ENCODE peak calls at places on chromosomes 4 and X, in seven cellular contexts. I is aorta; T is H1; S is mesenchymal stem cell; Y is CD8-positive, alpha-beta T cell; C is HCT116; J is mammary epithelial cell. P is an unnamed sample. For H3K4me1, the result is how much of the 10 kb centered on the place peaks cover.

GRCh38 chrX:70313503-70313902 is 23.6 kb downstream of the KIF4A start:
- DNase-seq in I (no peak), S (peak), T (no peak), J (no peak), Y (no peak), C (no peak), P (no peak)

GRCh38 chr4:38982356-38983095 is 49.7 kb downstream of the TMEM156 start:
- DNase-seq in I (no peak), J (no peak), C (no peak), S (no peak), T (no peak), Y (no peak), P (no peak)

GRCh38 chr4:2830632-2831610 is 12.7 kb upstream of the ADD1 start:
- DNase-seq in Y (no peak), C (no peak), J (no peak), S (no peak), I (peak), T (no peak), P (no peak)

GRCh38 chrX:23694606-23695005 is 27.3 kb downstream of the PRDX4 start:
- DNase-seq in I (peak), T (no peak), Y (peak), J (peak), S (peak), C (peak), P (peak)

GRCh38 chrX:21806691-21807090 is 32.7 kb upstream of the MBTPS2 start:
- DNase-seq in T (no peak), I (no peak), J (peak), C (no peak), Y (no peak), S (no peak), P (no peak)

GRCh38 chr4:2551118-2551517 is 14.7 kb downstream of the FAM193A start:
- DNase-seq in S (no peak), J (no peak), T (no peak), Y (no peak), C (no peak), I (no peak), P (no peak)

GRCh38 chr4:156560701-156561100 is 410.9 kb downstream of the PDGFC start:
- DNase-seq in S (peak), C (no peak), Y (no peak), T (no peak), I (no peak), J (peak), P (no peak)

GRCh38 chr4:8690216-8690786 is 97.7 kb downstream of the CPZ start:
- DNase-seq in I (no peak), C (no peak), Y (no peak), J (no peak), S (no peak), T (no peak), P (no peak)

GRCh38 chr4:6722891-6723290 is 6.9 kb downstream of the BLOC1S4 start:
- DNase-seq in J (no peak), T (no peak), S (no peak), C (no peak), I (no peak), Y (no peak), P (no peak)

GRCh38 chrX:8201896-8202331 is 30.8 kb upstream of the VCX2 start:
- DNase-seq in J (no peak), Y (no peak), I (peak), S (peak), T (no peak), C (no peak), P (no peak)

GRCh38 chrX:70498129-70498528 is 53.5 kb downstream of the DLG3 start:
- DNase-seq in T (no peak), S (no peak), Y (no peak), C (no peak), I (no peak), J (no peak), P (no peak)

GRCh38 chr4:38210396-38211114 is 250.4 kb downstream of the PTTG2 start:
- DNase-seq in Y (no peak), J (no peak), I (no peak), S (no peak), C (no peak), T (no peak), P (no peak)

GRCh38 chr4:56434599-56435000 is 815 bp downstream of the PPAT start:
- DNase-seq in Y (no peak), J (no peak), T (no peak), S (no peak), C (no peak), I (no peak), P (no peak)

GRCh38 chrX:129934952-129935351 is 29.0 kb downstream of the UTP14A start:
- DNase-seq in Y (no peak), S (no peak), I (no peak), J (no peak), T (no peak), C (no peak), P (no peak)

GRCh38 chrX:152637649-152638442 is at the start of gene GABRQ:
- DNase-seq in Y (no peak), J (no peak), C (peak), S (no peak), I (no peak), T (peak), P (no peak)

GRCh38 chr4:7911044-7911578 is 28.6 kb downstream of the AFAP1 start:
- DNase-seq in Y (no peak), T (peak), S (peak), J (peak), C (no peak), I (no peak), P (no peak)

GRCh38 chrX:3968749-3969148 is 255.3 kb upstream of the PRKX start:
- DNase-seq in J (no peak), S (no peak), T (no peak), C (no peak), Y (no peak), I (no peak), P (no peak)

GRCh38 chr4:142663828-142664227 is 182.3 kb downstream of the INPP4B start:
- DNase-seq in J (no peak), Y (no peak), C (no peak), I (no peak), S (no peak), T (no peak), P (no peak)

GRCh38 chrX:47648376-47648775 is 2.0 kb downstream of the ELK1 start:
- DNase-seq in C (no peak), T (no peak), Y (no peak), I (no peak), J (no peak), S (no peak), P (peak)

GRCh38 chr4:1194028-1194900 is 21.9 kb upstream of the SPON2 start:
- DNase-seq in I (peak), C (no peak), S (peak), J (no peak), T (no peak), Y (no peak), P (no peak)

GRCh38 chr4:113837397-113837796 is 75.9 kb upstream of the CAMK2D start:
- DNase-seq in S (peak), C (no peak), J (peak), I (no peak), T (no peak), Y (no peak), P (no peak)

GRCh38 chrX:53595266-53595810 is 91.2 kb downstream of the HUWE1 start:
- DNase-seq in J (no peak), Y (no peak), S (no peak), T (no peak), I (no peak), C (no peak), P (no peak)

GRCh38 chr4:90842960-90843359 is 715.8 kb downstream of the CCSER1 start:
- DNase-seq in J (peak), S (no peak), I (no peak), C (no peak), T (no peak), Y (no peak), P (no peak)

GRCh38 chr4:180028682-180029081 is 2214.5 kb upstream of the TENM3 start:
- DNase-seq in C (peak), J (peak), T (peak), I (no peak), S (peak), Y (no peak), P (no peak)

GRCh38 chr4:114997596-114997995 is 115.8 kb downstream of the NDST4 start:
- DNase-seq in T (no peak), J (no peak), I (no peak), S (peak), Y (no peak), C (no peak), P (no peak)

GRCh38 chr4:182344968-182345367 is 101.8 kb downstream of the TENM3 start:
- DNase-seq in I (no peak), Y (no peak), T (no peak), J (no peak), S (no peak), C (no peak), P (no peak)

GRCh38 chrX:132216283-132216682 is 3.0 kb downstream of the RAP2C start:
- DNase-seq in J (no peak), T (no peak), S (peak), I (no peak), C (no peak), Y (peak), P (no peak)

GRCh38 chr4:122508083-122508482 is 51.6 kb upstream of the IL2 start:
- DNase-seq in C (no peak), T (no peak), Y (no peak), I (no peak), J (no peak), S (no peak), P (no peak)

GRCh38 chr4:112245383-112245782 is 13.8 kb downstream of the AP1AR start:
- DNase-seq in C (no peak), Y (no peak), S (no peak), J (no peak), I (no peak), T (no peak), P (no peak)

GRCh38 chr4:43316813-43317212 is 424.3 kb downstream of the GRXCR1 start:
- DNase-seq in S (no peak), T (no peak), J (peak), Y (no peak), C (no peak), I (no peak), P (no peak)

GRCh38 chr4:1871471-1872021 is 353 bp downstream of the NSD2 start:
- DNase-seq in J (peak), I (peak), T (no peak), C (no peak), Y (no peak), S (no peak), P (no peak)

GRCh38 chrX:118823263-118824172 is at the start of gene ZCCHC12:
- DNase-seq in J (peak), I (peak), S (peak), C (peak), Y (peak), T (peak), P (peak)

GRCh38 chr4:147361726-147362125 is 119.2 kb upstream of the EDNRA start:
- DNase-seq in Y (no peak), C (peak), S (peak), J (peak), I (peak), T (no peak), P (no peak)

GRCh38 chr4:169663894-169664293 is 43.5 kb downstream of the CLCN3 start:
- DNase-seq in Y (no peak), I (no peak), C (no peak), T (no peak), S (no peak), J (peak), P (no peak)

GRCh38 chrX:23756165-23756564 is 13.1 kb upstream of the ACOT9 start:
- DNase-seq in T (no peak), S (peak), J (peak), Y (peak), I (peak), C (no peak), P (peak)

GRCh38 chr4:158172558-158173258 is at the start of gene GASK1B:
- DNase-seq in I (no peak), J (peak), C (peak), Y (no peak), T (no peak), S (peak), P (no peak)

GRCh38 chr4:40995850-40996249 is 218.5 kb downstream of the APBB2 start:
- DNase-seq in T (no peak), C (no peak), I (no peak), S (peak), J (no peak), Y (no peak), P (no peak)

DNA sequence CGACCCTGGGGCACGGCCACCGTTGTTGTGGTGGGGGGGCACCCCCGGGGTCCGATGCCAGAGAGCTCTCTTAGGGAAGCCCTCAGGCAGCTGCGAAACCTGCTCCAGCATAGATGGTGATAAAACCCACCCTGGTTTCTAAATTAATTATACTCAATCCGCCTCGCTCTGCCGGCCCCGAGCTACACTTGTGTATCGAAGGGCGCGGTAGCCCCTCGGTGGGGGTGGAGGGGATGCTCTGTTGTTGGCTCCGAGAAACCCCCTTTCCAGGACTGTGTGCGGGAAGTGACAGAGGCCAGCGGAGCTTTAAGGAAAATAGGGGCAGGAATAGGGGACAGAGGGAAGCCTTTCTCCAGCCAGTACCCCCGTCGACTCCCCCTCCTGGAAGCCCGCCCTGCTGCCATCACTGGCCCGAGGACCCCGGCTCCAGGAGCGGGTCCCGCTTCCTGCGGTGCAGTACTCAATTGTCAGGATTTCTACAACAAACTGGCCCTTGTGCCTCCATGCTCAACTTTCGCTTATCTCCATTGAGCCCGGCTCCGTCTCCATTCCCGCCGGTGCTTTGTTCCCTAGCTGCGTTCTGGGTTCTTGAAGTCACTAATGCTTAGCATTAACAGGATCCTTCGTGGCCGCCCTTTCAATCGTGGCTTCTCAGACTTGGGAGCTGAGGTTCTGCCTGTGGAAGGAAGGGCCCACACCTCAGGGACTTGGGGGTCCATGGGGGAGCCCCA is 408.2 kb downstream of the BCOR start:
- DNase-seq in C (no peak), Y (no peak), I (no peak), T (no peak), J (no peak), S (no peak), P (no peak)
- H3K4me3 ChIP-seq in C (peak), Y (no peak), I (peak), T (peak), J (peak), S (peak), P (no peak)

GRCh38 chr4:83552085-83552484 is 16.2 kb downstream of the GPAT3 start:
- DNase-seq in I (no peak), T (no peak), J (peak), S (peak), Y (no peak), C (no peak), P (no peak)
- H3K27ac ChIP-seq in I (no peak), T (no peak), J (peak), S (no peak), Y (no peak), C (no peak), P (no peak)

GRCh38 chrX:19810370-19810769 is 77.0 kb downstream of the SH3KBP1 start:
- DNase-seq in Y (no peak), I (no peak), J (no peak), C (no peak), S (peak), T (no peak), P (no peak)

GRCh38 chrX:19807414-19807813 is 80.0 kb downstream of the SH3KBP1 start:
- DNase-seq in Y (no peak), T (no peak), C (no peak), I (no peak), S (no peak), J (no peak), P (no peak)

GRCh38 chrX:19811807-19812604 is 75.4 kb downstream of the SH3KBP1 start:
- DNase-seq in S (peak), J (no peak), I (no peak), C (no peak), T (no peak), Y (no peak), P (no peak)

GRCh38 chrX:19814240-19814639 is 73.2 kb downstream of the SH3KBP1 start:
- DNase-seq in J (no peak), C (no peak), Y (no peak), T (peak), S (no peak), I (peak), P (no peak)

DNA sequence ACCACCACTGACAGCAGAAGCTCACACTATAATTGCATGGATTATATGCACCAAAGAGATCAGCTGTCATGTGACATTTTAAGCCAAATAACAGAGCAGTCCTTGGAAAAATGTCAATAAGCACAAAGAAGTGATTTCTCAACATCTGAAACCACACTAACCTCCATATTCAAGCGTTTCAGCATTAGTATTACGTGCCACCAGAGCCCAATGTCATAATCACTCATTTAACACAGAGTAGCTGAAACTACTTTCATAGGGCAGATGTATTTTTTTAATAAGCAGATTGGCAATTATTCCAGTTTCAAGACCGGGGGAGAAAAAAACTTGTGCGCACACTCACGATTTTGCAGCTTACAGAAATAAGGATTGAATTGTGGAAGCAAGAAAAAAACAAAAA is 76.6 kb downstream of the SH3KBP1 start:
- DNase-seq in I (no peak), T (no peak), J (no peak), S (peak), C (no peak), Y (no peak), P (no peak)
- H3K4me1 ChIP-seq in I (under half), T (under half), J (under half), S (under half), C (under half), Y (under half), P (under half)

DNA sequence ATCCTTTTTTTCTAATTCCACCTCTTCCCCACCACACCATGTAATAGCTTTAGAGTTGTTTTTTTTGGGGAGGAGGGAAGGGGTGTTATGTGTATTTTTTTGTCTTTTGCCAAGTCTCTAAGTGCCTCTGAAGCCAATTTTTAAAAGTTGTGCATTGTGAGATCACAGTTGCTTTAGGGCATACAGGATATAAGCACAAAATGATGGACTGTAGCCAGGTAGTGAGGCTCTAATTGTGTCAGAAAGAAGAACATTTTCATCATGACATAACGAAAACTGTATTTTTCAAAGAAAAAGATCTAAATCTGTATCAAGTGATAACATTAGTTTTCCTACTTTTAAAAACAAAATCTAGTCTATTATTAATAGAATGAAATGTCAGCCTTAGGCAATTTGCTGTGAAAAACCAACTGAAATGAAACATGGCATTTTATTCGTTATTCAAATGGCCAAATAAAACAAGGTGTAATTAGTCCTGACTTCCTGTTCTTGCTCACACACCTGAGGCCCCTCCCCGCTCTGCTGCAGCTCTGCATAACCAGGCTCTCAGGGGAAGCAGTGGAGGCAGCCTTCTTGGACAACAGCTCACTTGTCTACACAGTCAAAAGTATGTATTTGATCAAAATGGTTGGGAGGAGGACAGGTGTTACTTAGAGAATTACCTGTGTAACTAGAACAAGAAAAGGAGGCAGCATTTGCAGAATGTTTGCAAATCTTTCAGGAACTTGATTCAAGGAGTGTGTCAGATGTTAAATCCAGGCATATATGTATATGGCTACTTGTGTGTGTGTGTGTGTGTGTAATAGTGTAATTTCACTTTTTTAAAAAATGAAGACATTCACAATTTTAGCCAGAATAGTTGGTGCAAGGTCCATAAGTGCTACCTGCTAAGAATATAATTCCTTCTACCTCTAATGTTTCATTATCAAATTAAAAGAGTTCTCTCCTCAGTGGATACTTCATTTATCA is 157.6 kb downstream of the PALLD start:
- DNase-seq in C (no peak), T (no peak), S (no peak), J (peak), Y (no peak), I (no peak), P (no peak)
- H3K4me3 ChIP-seq in C (no peak), T (no peak), S (no peak), J (peak), Y (no peak), I (no peak), P (no peak)

GRCh38 chr4:10018818-10019438 is 2.4 kb downstream of the SLC2A9 start:
- DNase-seq in Y (peak), I (peak), C (peak), T (peak), S (peak), J (peak), P (peak)
- H3K27ac ChIP-seq in Y (peak), I (peak), C (peak), T (peak), S (peak), J (peak), P (peak)

DNA sequence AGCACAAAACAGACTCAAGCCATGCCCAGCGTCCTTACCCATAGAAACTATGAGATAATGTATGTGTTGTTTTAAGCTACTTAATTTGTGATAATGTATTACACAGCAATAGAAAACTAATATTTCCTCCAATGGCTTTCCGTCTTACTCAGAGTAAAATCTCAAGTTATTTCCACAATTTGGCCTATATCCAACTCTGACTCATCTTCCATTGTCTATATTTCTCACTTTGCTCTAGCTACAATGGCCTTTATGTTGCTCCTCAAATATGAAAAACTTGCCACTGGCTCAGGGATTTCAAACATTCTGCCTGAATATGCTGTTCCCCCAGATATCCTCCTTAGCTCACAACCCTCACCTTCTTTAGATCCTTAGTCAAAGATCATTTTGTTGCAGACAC is 31.6 kb downstream of the IQCM start:
- DNase-seq in J (peak), S (peak), Y (no peak), T (no peak), C (no peak), I (no peak), P (no peak)
- H3K4me1 ChIP-seq in J (under half), S (under half), Y (under half), T (under half), C (under half), I (under half), P (under half)

GRCh38 chrX:40168183-40169015 is 70.6 kb upstream of the BCOR start:
- DNase-seq in J (no peak), S (no peak), C (no peak), I (peak), Y (no peak), T (no peak), P (no peak)
- H3K4me3 ChIP-seq in J (no peak), S (no peak), C (peak), I (no peak), Y (no peak), T (peak), P (peak)

P was measured in CD4-positive, CD25-positive, alpha-beta regulatory T cell.